ENCODE peak calls at places on chromosomes 3 and 15, in seven cellular contexts. One of them, this sample, is unnamed.

GRCh38 chr15:25849431-25849921 is 13.7 kb downstream of the ATP10A start:
- DNase-seq in heart left ventricle: no peak
- DNase-seq in spleen: no peak
- DNase-seq in body of pancreas: no peak
- DNase-seq in right lobe of liver: no peak
- DNase-seq in IMR-90: peak; percentile 83
- DNase-seq in NB4: no peak
- DNase-seq in this sample: no peak

GRCh38 chr15:60945196-60945595 is 283.9 kb downstream of the RORA start:
- DNase-seq in heart left ventricle: no peak
- DNase-seq in spleen: no peak
- DNase-seq in body of pancreas: peak; percentile 93
- DNase-seq in right lobe of liver: peak; percentile 64
- DNase-seq in IMR-90: no peak
- DNase-seq in NB4: no peak
- DNase-seq in this sample: peak; percentile 56

GRCh38 chr3:132624790-132625189 is 27.7 kb downstream of the ACKR4 start:
- DNase-seq in heart left ventricle: no peak
- DNase-seq in spleen: no peak
- DNase-seq in body of pancreas: no peak
- DNase-seq in right lobe of liver: no peak
- DNase-seq in IMR-90: no peak
- DNase-seq in NB4: no peak
- DNase-seq in this sample: no peak

GRCh38 chr15:89367485-89368451 is 33.1 kb upstream of the POLG start:
- DNase-seq in heart left ventricle: no peak
- DNase-seq in spleen: no peak
- DNase-seq in body of pancreas: no peak
- DNase-seq in right lobe of liver: no peak
- DNase-seq in IMR-90: no peak
- DNase-seq in NB4: no peak
- DNase-seq in this sample: no peak

GRCh38 chr15:33068531-33068990 is 126.0 kb downstream of the FMN1 start:
- DNase-seq in heart left ventricle: no peak
- DNase-seq in spleen: no peak
- DNase-seq in body of pancreas: peak; percentile 73
- DNase-seq in right lobe of liver: no peak
- DNase-seq in IMR-90: no peak
- DNase-seq in NB4: no peak
- DNase-seq in this sample: peak; percentile 76

GRCh38 chr3:193572426-193572908 is 17.8 kb upstream of the ATP13A4 start:
- DNase-seq in heart left ventricle: no peak
- DNase-seq in spleen: no peak
- DNase-seq in body of pancreas: peak; percentile 68
- DNase-seq in right lobe of liver: peak; percentile 35
- DNase-seq in IMR-90: peak; percentile 64
- DNase-seq in NB4: peak; percentile 68
- DNase-seq in this sample: no peak

GRCh38 chr3:23575697-23576096 is 230.1 kb upstream of the UBE2E1 start:
- DNase-seq in heart left ventricle: no peak
- DNase-seq in spleen: no peak
- DNase-seq in body of pancreas: no peak
- DNase-seq in right lobe of liver: no peak
- DNase-seq in IMR-90: peak; percentile 71
- DNase-seq in NB4: no peak
- DNase-seq in this sample: no peak

GRCh38 chr15:91471410-91471993 is 371.4 kb downstream of the SV2B start:
- DNase-seq in heart left ventricle: no peak
- DNase-seq in spleen: no peak
- DNase-seq in body of pancreas: no peak
- DNase-seq in right lobe of liver: no peak
- DNase-seq in IMR-90: peak; percentile 92
- DNase-seq in NB4: no peak
- DNase-seq in this sample: no peak

GRCh38 chr3:112377418-112378071 is 44.6 kb downstream of the CD200 start:
- DNase-seq in heart left ventricle: no peak
- DNase-seq in spleen: no peak
- DNase-seq in body of pancreas: no peak
- DNase-seq in right lobe of liver: no peak
- DNase-seq in IMR-90: peak; percentile 7
- DNase-seq in NB4: peak; percentile 11
- DNase-seq in this sample: no peak

GRCh38 chr3:177382944-177383343 is 185.7 kb upstream of the TBL1XR1 start:
- DNase-seq in heart left ventricle: no peak
- DNase-seq in spleen: no peak
- DNase-seq in body of pancreas: no peak
- DNase-seq in right lobe of liver: no peak
- DNase-seq in IMR-90: no peak
- DNase-seq in NB4: no peak
- DNase-seq in this sample: no peak

GRCh38 chr3:23440416-23441294 is 237.5 kb downstream of the UBE2E2 start:
- DNase-seq in heart left ventricle: no peak
- DNase-seq in spleen: no peak
- DNase-seq in body of pancreas: no peak
- DNase-seq in right lobe of liver: no peak
- DNase-seq in IMR-90: no peak
- DNase-seq in NB4: no peak
- DNase-seq in this sample: no peak

GRCh38 chr3:50167782-50168317 is 12.7 kb downstream of the SEMA3F start:
- DNase-seq in heart left ventricle: no peak
- DNase-seq in spleen: no peak
- DNase-seq in body of pancreas: no peak
- DNase-seq in right lobe of liver: no peak
- DNase-seq in IMR-90: no peak
- DNase-seq in NB4: no peak
- DNase-seq in this sample: no peak

GRCh38 chr3:114650808-114651207 is 357.0 kb downstream of the TIGIT start:
- DNase-seq in heart left ventricle: no peak
- DNase-seq in spleen: no peak
- DNase-seq in body of pancreas: no peak
- DNase-seq in right lobe of liver: no peak
- DNase-seq in IMR-90: peak; percentile 73
- DNase-seq in NB4: no peak
- DNase-seq in this sample: no peak

GRCh38 chr15:78353093-78353492 is 12.9 kb downstream of the CRABP1 start:
- DNase-seq in heart left ventricle: no peak
- DNase-seq in spleen: no peak
- DNase-seq in body of pancreas: no peak
- DNase-seq in right lobe of liver: no peak
- DNase-seq in IMR-90: peak; percentile 5
- DNase-seq in NB4: peak; percentile 29
- DNase-seq in this sample: no peak

GRCh38 chr3:192060160-192060783 is 599.3 kb downstream of the PYDC2 start:
- DNase-seq in heart left ventricle: no peak
- DNase-seq in spleen: no peak
- DNase-seq in body of pancreas: no peak
- DNase-seq in right lobe of liver: no peak
- DNase-seq in IMR-90: no peak
- DNase-seq in NB4: no peak
- DNase-seq in this sample: no peak

GRCh38 chr15:100863406-100864198 is 16.0 kb upstream of the ALDH1A3 start:
- DNase-seq in heart left ventricle: peak; percentile 81
- DNase-seq in spleen: no peak
- DNase-seq in body of pancreas: peak; percentile 33
- DNase-seq in right lobe of liver: no peak
- DNase-seq in IMR-90: peak; percentile 90
- DNase-seq in NB4: peak; percentile 76
- DNase-seq in this sample: peak; percentile 46

GRCh38 chr15:45648521-45649200 is 13.8 kb downstream of the SQOR start:
- DNase-seq in heart left ventricle: no peak
- DNase-seq in spleen: no peak
- DNase-seq in body of pancreas: peak; percentile 73
- DNase-seq in right lobe of liver: peak; percentile 51
- DNase-seq in IMR-90: peak; percentile 86
- DNase-seq in NB4: no peak
- DNase-seq in this sample: no peak

GRCh38 chr15:76335851-76336253 is 721 bp upstream of the ISL2 start:
- DNase-seq in heart left ventricle: no peak
- DNase-seq in spleen: no peak
- DNase-seq in body of pancreas: no peak
- DNase-seq in right lobe of liver: no peak
- DNase-seq in IMR-90: no peak
- DNase-seq in NB4: peak; percentile 66
- DNase-seq in this sample: no peak
- H3K4me3 ChIP-seq in heart left ventricle: peak overlapping the region; percentile 19
- H3K4me3 ChIP-seq in spleen: peak overlapping the region; percentile 36
- H3K4me3 ChIP-seq in body of pancreas: no peak overlapping the region
- H3K4me3 ChIP-seq in right lobe of liver: no peak overlapping the region
- H3K4me3 ChIP-seq in IMR-90: peak overlapping the region; percentile 49
- H3K4me3 ChIP-seq in NB4: peak overlapping the region; percentile 74
- H3K4me3 ChIP-seq in this sample: no peak overlapping the region

GRCh38 chr3:128051459-128051836 is 789 bp upstream of the SEC61A1 start:
- DNase-seq in heart left ventricle: no peak
- DNase-seq in spleen: no peak
- DNase-seq in body of pancreas: no peak
- DNase-seq in right lobe of liver: no peak
- DNase-seq in IMR-90: no peak
- DNase-seq in NB4: no peak
- DNase-seq in this sample: no peak

GRCh38 chr3:128052831-128053419 is 688 bp downstream of the SEC61A1 start:
- DNase-seq in heart left ventricle: no peak
- DNase-seq in spleen: no peak
- DNase-seq in body of pancreas: no peak
- DNase-seq in right lobe of liver: no peak
- DNase-seq in IMR-90: no peak
- DNase-seq in NB4: no peak
- DNase-seq in this sample: no peak

GRCh38 chr3:128050597-128050996 is 1.6 kb upstream of the SEC61A1 start:
- DNase-seq in heart left ventricle: no peak
- DNase-seq in spleen: no peak
- DNase-seq in body of pancreas: peak; percentile 45
- DNase-seq in right lobe of liver: peak; percentile 63
- DNase-seq in IMR-90: peak; percentile 47
- DNase-seq in NB4: no peak
- DNase-seq in this sample: no peak

GRCh38 chr3:128053614-128054013 is 1.4 kb downstream of the SEC61A1 start:
- DNase-seq in heart left ventricle: no peak
- DNase-seq in spleen: no peak
- DNase-seq in body of pancreas: no peak
- DNase-seq in right lobe of liver: no peak
- DNase-seq in IMR-90: no peak
- DNase-seq in NB4: no peak
- DNase-seq in this sample: no peak

DNA sequence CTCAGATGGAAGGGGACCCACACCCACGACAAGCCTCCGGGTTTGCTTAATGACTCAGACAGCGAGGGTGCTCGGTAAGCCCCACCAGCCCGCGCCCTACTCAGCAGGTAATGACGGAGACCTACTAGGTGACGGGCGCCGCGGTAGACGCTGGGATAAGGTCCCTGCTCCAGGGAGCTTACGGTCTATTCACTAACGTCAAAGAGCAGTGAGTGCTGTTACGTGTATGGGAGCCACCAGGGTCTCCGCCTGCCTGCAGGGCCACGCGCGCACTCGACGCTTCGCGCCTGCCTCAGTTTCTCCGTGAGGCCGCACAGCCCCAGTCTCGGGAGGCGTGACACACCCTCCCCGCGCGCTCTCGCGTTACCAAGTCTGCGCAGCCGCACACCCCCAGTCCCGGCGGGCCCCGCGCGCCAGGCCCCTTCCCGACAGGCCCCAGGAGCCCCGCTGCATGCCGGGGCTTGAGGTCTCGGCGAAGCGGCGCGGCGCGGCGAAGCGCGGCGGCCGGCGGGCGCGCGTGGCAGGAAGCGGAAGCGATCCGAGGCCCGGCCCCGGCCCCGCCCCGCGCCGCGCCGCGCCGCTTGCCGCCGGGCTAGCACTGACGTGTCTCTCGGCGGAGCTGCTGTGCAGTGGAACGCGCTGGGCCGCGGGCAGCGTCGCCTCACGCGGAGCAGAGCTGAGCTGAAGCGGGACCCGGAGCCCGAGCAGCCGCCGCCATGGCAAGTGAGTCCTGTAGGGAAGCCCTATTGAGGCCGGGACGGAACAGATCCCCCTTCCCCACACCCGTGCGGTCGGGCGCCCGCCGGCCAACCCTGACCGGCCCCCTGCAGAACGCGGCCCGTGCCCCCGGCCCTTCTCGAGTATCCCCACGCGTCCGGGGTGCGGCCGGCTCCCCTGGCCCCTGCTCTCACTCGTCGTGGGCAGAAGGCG is at the start of gene SEC61A1:
- DNase-seq in heart left ventricle: peak; percentile 98
- DNase-seq in spleen: peak; percentile 99
- DNase-seq in body of pancreas: peak; percentile 95
- DNase-seq in right lobe of liver: peak; percentile 96
- DNase-seq in IMR-90: peak; percentile 92
- DNase-seq in NB4: peak; percentile 94
- DNase-seq in this sample: peak; percentile 94
- TF ChIP-seq POLR2A in heart left ventricle: peak; percentile 77
- TF ChIP-seq POLR2A in spleen: peak; percentile 51
- TF ChIP-seq POLR2A in body of pancreas: peak; percentile 94
- TF ChIP-seq POLR2A in right lobe of liver: peak; percentile 92
- TF ChIP-seq POLR2A in IMR-90: peak; percentile 98
- TF ChIP-seq POLR2A in NB4: peak; percentile 67
- TF ChIP-seq POLR2A in this sample: no peak

GRCh38 chr3:168889666-168890065 is 773.8 kb downstream of the MECOM start:
- DNase-seq in heart left ventricle: no peak
- DNase-seq in spleen: no peak
- DNase-seq in body of pancreas: no peak
- DNase-seq in right lobe of liver: no peak
- DNase-seq in IMR-90: no peak
- DNase-seq in NB4: no peak
- DNase-seq in this sample: no peak

GRCh38 chr3:168894204-168894603 is 769.3 kb downstream of the MECOM start:
- DNase-seq in heart left ventricle: no peak
- DNase-seq in spleen: no peak
- DNase-seq in body of pancreas: no peak
- DNase-seq in right lobe of liver: no peak
- DNase-seq in IMR-90: no peak
- DNase-seq in NB4: no peak
- DNase-seq in this sample: no peak

GRCh38 chr3:168895419-168895818 is 768.1 kb downstream of the MECOM start:
- DNase-seq in heart left ventricle: no peak
- DNase-seq in spleen: no peak
- DNase-seq in body of pancreas: no peak
- DNase-seq in right lobe of liver: no peak
- DNase-seq in IMR-90: no peak
- DNase-seq in NB4: no peak
- DNase-seq in this sample: no peak
- TF ChIP-seq CTCF in heart left ventricle: no peak
- TF ChIP-seq CTCF in spleen: no peak
- TF ChIP-seq CTCF in body of pancreas: no peak
- TF ChIP-seq CTCF in right lobe of liver: no peak
- TF ChIP-seq CTCF in IMR-90: no peak
- TF ChIP-seq CTCF in NB4: no peak
- TF ChIP-seq CTCF in this sample: no peak

DNA sequence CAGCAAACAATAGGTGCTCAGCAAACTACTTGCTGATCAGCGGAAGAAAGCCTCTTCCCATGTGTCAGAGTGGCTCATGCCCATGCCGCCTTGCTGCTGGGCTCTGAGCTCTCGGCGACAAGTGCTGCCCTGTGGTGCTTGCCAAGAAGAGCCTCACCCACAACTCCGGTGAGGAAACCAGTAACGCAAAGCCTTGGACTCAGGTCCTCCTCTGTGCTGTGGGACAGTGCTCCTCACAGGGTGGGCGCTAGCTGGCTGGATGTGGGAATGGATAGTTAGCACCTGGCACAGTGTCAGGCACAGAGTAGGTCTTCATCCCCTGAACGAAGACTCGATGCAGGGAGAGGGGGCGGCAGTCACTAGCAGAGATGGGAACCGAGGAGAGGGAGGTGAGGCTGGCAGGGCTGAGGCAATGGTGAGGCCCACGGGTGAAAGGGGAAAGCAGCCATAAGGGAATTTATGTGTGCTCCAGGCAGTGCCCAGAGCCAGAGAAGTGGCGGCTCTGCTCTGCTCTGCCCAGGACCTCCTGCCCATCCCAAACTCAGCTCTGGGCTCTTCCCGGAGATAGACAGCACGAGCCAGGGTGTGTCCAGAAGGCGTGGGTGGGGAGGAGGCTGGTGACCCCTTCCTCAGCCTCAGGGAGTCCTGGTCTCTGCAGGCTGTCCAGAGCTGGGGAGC is 55.7 kb downstream of the IQSEC1 start:
- DNase-seq in heart left ventricle: no peak
- DNase-seq in spleen: peak; percentile 76
- DNase-seq in body of pancreas: no peak
- DNase-seq in right lobe of liver: no peak
- DNase-seq in IMR-90: no peak
- DNase-seq in NB4: no peak
- DNase-seq in this sample: no peak
- H3K4me3 ChIP-seq in heart left ventricle: no peak overlapping the region
- H3K4me3 ChIP-seq in spleen: no peak overlapping the region
- H3K4me3 ChIP-seq in body of pancreas: no peak overlapping the region
- H3K4me3 ChIP-seq in right lobe of liver: no peak overlapping the region
- H3K4me3 ChIP-seq in IMR-90: no peak overlapping the region
- H3K4me3 ChIP-seq in NB4: no peak overlapping the region
- H3K4me3 ChIP-seq in this sample: no peak overlapping the region